ENCODE peak calls at places on chromosomes 16 and 17, in four cellular contexts. I is H54, G is stomach, Q is prostate gland. Z is an unnamed sample.
A peak's percentile ranks its signal among the peaks of the same experiment; 100 is the strongest.

GRCh38 chr17:16991349-16992009 is 19.6 kb upstream of the TNFRSF13B start:
- DNase-seq in G (peak; percentile 89), I (peak; percentile 88), Q (peak; percentile 79), Z (peak; percentile 76)

GRCh38 chr16:53581784-53582183 is 78.8 kb upstream of the AKTIP start:
- DNase-seq in I (no peak), G (no peak), Q (no peak), Z (no peak)

GRCh38 chr16:82684246-82684645 is 57.5 kb downstream of the CDH13 start:
- DNase-seq in Q (no peak), I (no peak), G (no peak), Z (peak; percentile 55)

GRCh38 chr17:35242805-35243458 is at the start of gene SLFN5:
- DNase-seq in I (peak; percentile 78), Q (peak; percentile 98), G (peak; percentile 97), Z (peak; percentile 92)

GRCh38 chr17:47692895-47693666 is 880 bp upstream of the TBKBP1 start:
- DNase-seq in G (no peak), Q (no peak), I (peak; percentile 26), Z (no peak)

GRCh38 chr16:75379911-75380847 is 53.1 kb downstream of the CFDP1 start:
- DNase-seq in Q (no peak), I (no peak), G (no peak), Z (no peak)

GRCh38 chr16:7233963-7234362 is 98.7 kb upstream of the RBFOX1 start:
- DNase-seq in G (no peak), Q (no peak), I (no peak), Z (no peak)

GRCh38 chr17:34059423-34060220 is 195.5 kb upstream of the CCL2 start:
- DNase-seq in I (no peak), Q (no peak), G (no peak), Z (no peak)

GRCh38 chr17:68133370-68134045 is 98.0 kb downstream of the KPNA2 start:
- DNase-seq in I (no peak), G (no peak), Q (no peak), Z (no peak)

GRCh38 chr16:20674684-20675487 is 22.6 kb downstream of the ACSM1 start:
- DNase-seq in G (no peak), I (no peak), Q (no peak), Z (peak; percentile 6)

GRCh38 chr17:81097134-81097942 is 62.4 kb downstream of the BAIAP2 start:
- DNase-seq in Q (peak; percentile 73), G (peak; percentile 74), I (peak; percentile 85), Z (peak; percentile 82)

GRCh38 chr17:55609737-55610201 is 98.5 kb upstream of the SMIM36 start:
- DNase-seq in I (no peak), G (peak; percentile 38), Q (no peak), Z (peak; percentile 32)

GRCh38 chr17:64441772-64442549 is 7.0 kb upstream of the MILR1 start:
- DNase-seq in I (no peak), G (no peak), Q (no peak), Z (peak; percentile 30)

GRCh38 chr17:42155614-42156045 is 841 bp upstream of the RAB5C start:
- DNase-seq in I (no peak), G (no peak), Q (no peak), Z (peak; percentile 33)

GRCh38 chr17:67999291-67999911 is 3.1 kb upstream of the C17orf58 start:
- DNase-seq in I (no peak), Q (no peak), G (no peak), Z (peak; percentile 31)

GRCh38 chr16:53913082-53913870 is 209.3 kb downstream of the FTO start:
- DNase-seq in G (no peak), I (no peak), Q (no peak), Z (peak; percentile 90)

GRCh38 chr17:17108681-17109049 is 66.4 kb downstream of the MPRIP start:
- DNase-seq in G (peak; percentile 57), Q (peak; percentile 55), I (no peak), Z (no peak)

GRCh38 chr17:13353590-13353989 is 248.1 kb downstream of the HS3ST3A1 start:
- DNase-seq in G (no peak), I (no peak), Q (no peak), Z (peak; percentile 48)

GRCh38 chr16:30485818-30486436 is 13.4 kb downstream of the ITGAL start:
- DNase-seq in G (no peak), Q (no peak), I (no peak), Z (peak; percentile 72)

GRCh38 chr16:89277641-89278341 is 60.3 kb downstream of the ZNF778 start:
- DNase-seq in I (no peak), Q (no peak), G (no peak), Z (no peak)

GRCh38 chr16:87206646-87207451 is 110.3 kb downstream of the C16orf95 start:
- DNase-seq in Q (no peak), G (no peak), I (no peak), Z (peak; percentile 86)

GRCh38 chr16:1983544-1984346 is at the start of gene GFER:
- DNase-seq in Q (peak; percentile 75), G (peak; percentile 91), I (peak; percentile 99), Z (peak; percentile 92)

GRCh38 chr17:32636593-32637218 is 149.9 kb downstream of the CDK5R1 start:
- DNase-seq in Q (no peak), I (no peak), G (no peak), Z (no peak)

GRCh38 chr16:11401161-11402050 is 56.1 kb downstream of the RMI2 start:
- DNase-seq in G (peak; percentile 95), I (peak; percentile 81), Q (no peak), Z (no peak)

GRCh38 chr17:418421-418751 is 65.8 kb upstream of the RPH3AL start:
- DNase-seq in I (no peak), G (no peak), Q (no peak), Z (no peak)

GRCh38 chr17:30236807-30237206 is 1.3 kb upstream of the SLC6A4 start:
- DNase-seq in Q (peak; percentile 29), G (peak; percentile 59), I (no peak), Z (peak; percentile 50)

GRCh38 chr17:888998-889401 is 90.6 kb downstream of the NXN start:
- DNase-seq in I (no peak), Q (no peak), G (no peak), Z (no peak)

GRCh38 chr16:84270531-84270930 is 24.1 kb upstream of the WFDC1 start:
- DNase-seq in G (no peak), Q (no peak), I (no peak), Z (no peak)

Z was measured in EH.